ENCODE peak calls at places on chromosomes 11 and 22, in five cellular contexts. N, C, W, R and M are unnamed samples.

GRCh38 chr11:61912530-61912898 is 4.9 kb downstream of the RAB3IL1 start:
- DNase-seq in C (no peak), N (no peak), W (no peak), R (peak), M (no peak)

GRCh38 chr11:129972596-129972995 is 30.0 kb downstream of the PRDM10 start:
- DNase-seq in C (no peak), N (no peak), R (no peak), W (no peak), M (no peak)

GRCh38 chr11:72015511-72016061 is 16.9 kb downstream of the IL18BP start:
- DNase-seq in N (no peak), W (no peak), R (no peak), C (no peak), M (no peak)

GRCh38 chr11:69049490-69049867 is 747 bp downstream of the TPCN2 start:
- DNase-seq in W (no peak), R (no peak), N (peak), C (no peak), M (no peak)

GRCh38 chr11:8477680-8478079 is 116.3 kb downstream of the STK33 start:
- DNase-seq in N (no peak), W (no peak), R (no peak), C (no peak), M (no peak)

GRCh38 chr22:41862530-41863266 is 29.8 kb downstream of the SREBF2 start:
- DNase-seq in C (no peak), W (no peak), R (no peak), N (no peak), M (no peak)

GRCh38 chr11:74680703-74681531 is 50.3 kb downstream of the CHRDL2 start:
- DNase-seq in C (no peak), W (no peak), N (no peak), R (no peak), M (no peak)

GRCh38 chr11:16902979-16903378 is 111.2 kb downstream of the PLEKHA7 start:
- DNase-seq in R (no peak), N (no peak), C (no peak), W (no peak), M (no peak)

GRCh38 chr22:38110863-38111852 is 674 bp upstream of the BAIAP2L2 start:
- DNase-seq in W (no peak), C (no peak), N (no peak), R (no peak), M (no peak)

GRCh38 chr22:49216579-49216978 is 611.1 kb downstream of the BRD1 start:
- DNase-seq in C (no peak), W (no peak), N (no peak), R (no peak), M (no peak)

GRCh38 chr22:25403752-25404471 is 160.6 kb upstream of the GRK3 start:
- DNase-seq in N (no peak), R (no peak), W (no peak), C (no peak), M (no peak)

GRCh38 chr11:28834877-28835276 is 726.7 kb downstream of the METTL15 start:
- DNase-seq in W (peak), R (no peak), C (no peak), N (no peak), M (peak)